ENCODE peak calls at places on chromosomes 12 and 14, in five cellular contexts. K is WTC11, N is H1, T is HepG2, H is GM12878. L is an unnamed sample.

GRCh38 chr12:123113038-123113437 is 37.9 kb downstream of the PITPNM2 start:
- DNase-seq in K (no peak), N (no peak), T (no peak), H (no peak), L (no peak)

GRCh38 chr14:100022772-100023451 is 42.3 kb upstream of the EVL start:
- DNase-seq in K (no peak), N (no peak), T (no peak), H (no peak), L (peak)

GRCh38 chr12:57614948-57615500 is 3.8 kb downstream of the ARHGEF25 start:
- DNase-seq in K (no peak), N (no peak), T (no peak), H (no peak), L (no peak)

GRCh38 chr12:109182041-109182839 is 65.9 kb downstream of the ACACB start:
- DNase-seq in K (no peak), N (no peak), T (no peak), H (no peak), L (no peak)

GRCh38 chr14:100065161-100065871 is at the start of gene EVL:
- DNase-seq in K (no peak), N (no peak), T (no peak), H (peak), L (no peak)

GRCh38 chr14:69055125-69055524 is 76.0 kb upstream of the ACTN1 start:
- DNase-seq in K (no peak), N (no peak), T (no peak), H (no peak), L (no peak)

GRCh38 chr12:89768586-89769482 is 60.2 kb upstream of the ATP2B1 start:
- DNase-seq in K (no peak), N (no peak), T (peak), H (no peak), L (peak)

GRCh38 chr14:61839452-61839851 is 77.2 kb downstream of the SNAPC1 start:
- DNase-seq in K (no peak), N (no peak), T (no peak), H (no peak), L (no peak)

GRCh38 chr14:54374117-54374884 is 22.5 kb upstream of the CDKN3 start:
- DNase-seq in K (no peak), N (peak), T (peak), H (no peak), L (no peak)

GRCh38 chr12:106284294-106285105 is 18.0 kb upstream of the TCP11L2 start:
- DNase-seq in K (no peak), N (no peak), T (peak), H (no peak), L (no peak)

GRCh38 chr12:106285993-106286392 is 16.5 kb upstream of the TCP11L2 start:
- DNase-seq in K (no peak), N (no peak), T (no peak), H (no peak), L (no peak)

GRCh38 chr12:106282457-106283097 is 20.0 kb upstream of the TCP11L2 start:
- DNase-seq in K (peak), N (peak), T (peak), H (no peak), L (peak)

GRCh38 chr12:106280101-106280500 is 22.4 kb upstream of the TCP11L2 start:
- DNase-seq in K (no peak), N (no peak), T (no peak), H (no peak), L (no peak)

DNA sequence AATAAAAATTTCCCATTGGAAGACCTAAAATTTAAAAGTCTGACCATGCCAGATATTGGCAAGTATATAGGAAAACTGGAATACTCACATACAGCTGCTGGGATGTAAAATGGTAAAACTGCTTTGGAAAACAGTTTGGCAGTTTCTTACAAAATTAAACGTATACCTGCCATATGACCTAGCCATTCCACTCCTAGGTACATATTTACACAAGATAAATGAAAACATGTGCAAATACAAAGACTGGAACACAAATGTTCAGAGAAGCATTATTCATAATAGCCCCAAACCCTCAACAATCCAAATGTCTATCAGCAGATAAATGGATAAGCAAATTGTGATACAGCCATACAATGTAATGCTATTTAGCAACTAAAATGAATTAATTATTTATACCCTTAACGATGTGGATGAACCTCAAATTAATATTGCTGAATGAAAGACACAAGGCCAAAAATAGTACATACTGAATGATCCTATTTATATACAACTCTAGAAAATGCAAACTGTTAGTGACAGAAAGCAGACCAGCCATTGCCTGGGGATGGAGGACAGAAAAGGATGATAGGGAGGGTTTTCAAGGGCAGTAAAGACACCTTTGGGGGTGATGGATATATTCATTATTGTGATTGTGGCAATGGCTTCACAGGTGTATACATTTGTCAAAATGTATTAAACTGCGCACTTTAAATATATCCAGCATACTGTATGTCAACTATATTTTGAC is 21.3 kb upstream of the TCP11L2 start:
- DNase-seq in K (no peak), N (no peak), T (no peak), H (no peak), L (no peak)
- TF ChIP-seq ATF2 in K (no peak), N (no peak), T (no peak), H (no peak), L (no peak)

GRCh38 chr12:2503762-2504161 is 291.0 kb upstream of the FKBP4 start:
- DNase-seq in K (no peak), N (no peak), T (no peak), H (no peak), L (no peak)

GRCh38 chr12:2498961-2499500 is 295.7 kb upstream of the FKBP4 start:
- DNase-seq in K (no peak), N (no peak), T (no peak), H (no peak), L (no peak)

GRCh38 chr12:2503036-2503435 is 291.7 kb upstream of the FKBP4 start:
- DNase-seq in K (no peak), N (no peak), T (no peak), H (no peak), L (no peak)

GRCh38 chr12:2504577-2504976 is 290.2 kb upstream of the FKBP4 start:
- DNase-seq in K (no peak), N (no peak), T (no peak), H (no peak), L (no peak)

DNA sequence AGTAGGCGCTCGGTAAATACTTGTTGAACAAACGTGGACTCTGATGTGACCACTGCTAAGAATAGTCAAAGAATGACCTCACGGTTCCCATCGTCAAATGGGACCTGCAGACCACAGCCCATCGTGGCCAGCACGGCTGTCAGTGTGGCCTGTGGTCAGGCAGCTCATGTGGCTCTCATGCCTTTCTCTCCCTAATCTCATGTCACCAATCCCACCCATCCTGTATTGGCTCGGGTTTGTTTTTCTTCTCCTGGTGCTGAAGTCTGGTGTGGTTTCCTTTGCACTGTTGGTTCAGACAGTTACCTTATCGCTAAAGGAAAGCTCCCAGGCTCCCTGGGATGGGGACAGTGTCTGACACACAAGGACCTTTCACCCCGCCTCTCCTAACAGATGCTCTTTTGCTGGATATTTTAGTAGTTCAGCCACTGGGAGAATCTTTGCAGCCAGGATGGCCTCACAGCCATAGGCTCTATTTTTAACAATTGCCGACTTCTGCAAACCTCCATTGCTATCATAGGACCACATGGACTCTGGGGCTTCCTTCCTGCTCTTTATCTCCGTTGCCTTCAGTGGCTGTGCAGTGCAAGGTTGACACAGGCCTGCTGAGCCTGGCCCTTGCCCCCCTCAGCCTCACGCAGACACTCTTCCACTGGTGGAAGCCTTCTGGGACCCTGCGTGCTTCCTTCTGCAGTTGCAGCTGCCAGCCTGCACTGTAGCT is 293.1 kb upstream of the FKBP4 start:
- DNase-seq in K (no peak), N (no peak), T (no peak), H (no peak), L (no peak)
- TF ChIP-seq ATF2 in K (no peak), N (no peak), T (no peak), H (no peak), L (no peak)

DNA sequence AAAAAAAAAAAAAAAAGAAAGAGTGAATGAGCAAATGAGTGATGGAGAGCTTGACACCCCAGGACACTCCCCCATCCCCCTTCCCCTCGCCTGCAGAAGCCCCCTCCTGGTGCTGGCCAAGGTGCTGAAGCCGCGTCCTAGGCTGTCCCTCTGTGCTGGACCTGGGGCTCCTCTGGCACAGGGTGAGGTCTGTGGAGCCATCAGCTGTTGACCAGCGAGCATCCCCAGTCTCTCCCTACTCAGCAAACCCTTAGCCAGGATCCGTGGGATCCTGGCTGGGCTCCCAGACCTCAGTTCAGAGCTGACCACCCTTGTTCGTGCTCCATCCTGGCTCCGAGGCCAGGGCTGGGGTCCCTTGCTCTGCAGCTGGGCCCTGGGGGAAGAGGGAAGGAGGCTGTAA is 5.4 kb upstream of the KIF26A start:
- DNase-seq in K (peak), N (peak), T (no peak), H (no peak), L (no peak)
- TF ChIP-seq ATF2 in K (no peak), N (no peak), T (no peak), H (no peak), L (no peak)

GRCh38 chr12:116803018-116803736 is 65.1 kb downstream of the RNFT2 start:
- DNase-seq in K (no peak), N (no peak), T (no peak), H (no peak), L (no peak)
- TF ChIP-seq ATF2 in K (no peak), N (no peak), T (no peak), H (no peak), L (no peak)